ENCODE peak calls at places on chromosomes 11 and 22, in six cellular contexts. K is lung, Y is esophagus squamous epithelium, E is fibroblast of lung, B is GM23338, P is SJSA1. Q is an unnamed sample. For H3K4me1, the result is how much of the 10 kb centered on the place peaks cover.

GRCh38 chr11:13923716-13924650 is 38.5 kb upstream of the SPON1 start:
- DNase-seq in K (no peak), Y (no peak), E (no peak), B (no peak), P (no peak), Q (peak)

GRCh38 chr11:4443479-4443878 is 5.6 kb upstream of the OR52K2 start:
- DNase-seq in K (no peak), Y (no peak), E (no peak), B (no peak), P (no peak), Q (no peak)

GRCh38 chr11:130932086-130932712 is 15.9 kb upstream of the SNX19 start:
- DNase-seq in K (no peak), Y (no peak), E (no peak), B (peak), P (no peak), Q (no peak)

GRCh38 chr11:59263225-59263894 is 50.6 kb upstream of the MPEG1 start:
- DNase-seq in K (no peak), Y (no peak), E (no peak), B (peak), P (no peak), Q (peak)

GRCh38 chr11:60971520-60971919 is at the start of gene CD6:
- DNase-seq in K (no peak), Y (no peak), E (no peak), B (no peak), P (no peak), Q (no peak)

GRCh38 chr11:124867700-124868099 is 2.5 kb downstream of the ROBO3 start:
- DNase-seq in K (no peak), Y (no peak), E (peak), B (peak), P (no peak), Q (peak)

GRCh38 chr11:10484461-10485180 is 29.6 kb downstream of the AMPD3 start:
- DNase-seq in K (no peak), Y (no peak), E (no peak), B (no peak), P (no peak), Q (no peak)

GRCh38 chr22:36611241-36611976 is 82.4 kb upstream of the EIF3D start:
- DNase-seq in K (no peak), Y (no peak), E (no peak), B (no peak), P (no peak), Q (no peak)

GRCh38 chr22:39545310-39546063 is 12.9 kb upstream of the RPS19BP1 start:
- DNase-seq in K (no peak), Y (no peak), E (no peak), B (peak), P (no peak), Q (no peak)

GRCh38 chr22:17087176-17088131 is 2.7 kb downstream of the IL17RA start:
- DNase-seq in K (no peak), Y (no peak), E (peak), B (no peak), P (peak), Q (peak)

GRCh38 chr11:16898274-16898985 is 115.8 kb downstream of the PLEKHA7 start:
- DNase-seq in K (no peak), Y (no peak), E (no peak), B (no peak), P (no peak), Q (no peak)

GRCh38 chr11:16897460-16898061 is 116.7 kb downstream of the PLEKHA7 start:
- DNase-seq in K (no peak), Y (no peak), E (no peak), B (peak), P (no peak), Q (no peak)

GRCh38 chr11:16896716-16897115 is 117.5 kb downstream of the PLEKHA7 start:
- DNase-seq in K (no peak), Y (no peak), E (no peak), B (no peak), P (no peak), Q (no peak)

GRCh38 chr11:16902182-16902581 is 112.0 kb downstream of the PLEKHA7 start:
- DNase-seq in K (no peak), Y (no peak), E (peak), B (no peak), P (no peak), Q (no peak)

GRCh38 chr11:16899708-16900107 is 114.5 kb downstream of the PLEKHA7 start:
- DNase-seq in K (no peak), Y (no peak), E (no peak), B (no peak), P (no peak), Q (no peak)
- H3K4me1 ChIP-seq in K (under half), Y (half or more), E (under half), B (under half), P (under half), Q (under half)

DNA sequence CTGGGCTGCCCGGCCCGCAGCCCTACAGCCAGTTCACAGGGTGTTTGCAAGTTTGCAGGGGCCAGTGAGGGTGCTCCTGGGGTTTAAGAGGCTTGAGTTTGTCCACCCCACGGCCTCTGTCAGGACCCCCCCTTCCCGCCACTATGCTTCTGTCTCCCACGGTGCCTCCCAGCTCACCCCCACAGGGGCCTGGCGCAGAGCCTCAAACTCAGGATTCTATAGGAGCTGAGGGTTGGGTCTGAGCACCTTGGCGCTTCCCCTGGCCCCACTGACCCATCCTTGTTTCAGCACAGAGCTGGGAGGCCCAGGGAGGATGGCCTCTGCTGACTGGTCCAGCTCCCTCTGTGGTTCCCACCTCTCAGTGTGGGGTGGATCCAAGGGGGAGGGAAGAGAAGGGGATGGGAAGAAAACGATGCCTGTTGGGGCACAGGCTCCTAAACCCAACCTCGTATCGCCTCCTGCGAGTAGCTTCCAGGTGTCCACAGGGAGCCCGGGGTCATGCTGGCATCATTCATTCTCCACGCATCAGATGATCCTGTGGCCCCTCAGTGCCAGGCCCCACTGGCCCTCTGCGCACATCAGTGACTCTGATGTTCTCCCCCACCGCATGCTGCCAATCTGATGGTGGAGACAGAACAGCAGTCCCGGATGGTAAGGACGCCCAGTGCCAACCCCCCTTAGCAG is 5.0 kb downstream of the MYEOV start:
- DNase-seq in K (no peak), Y (no peak), E (peak), B (no peak), P (peak), Q (no peak)
- H3K4me1 ChIP-seq in K (under half), Y (half or more), E (half or more), B (under half), P (half or more), Q (half or more)

GRCh38 chr11:126361400-126361799 is 5.9 kb downstream of the ST3GAL4 start:
- DNase-seq in K (no peak), Y (no peak), E (no peak), B (no peak), P (no peak), Q (no peak)
- H3K4me1 ChIP-seq in K (under half), Y (half or more), E (under half), B (under half), P (under half), Q (under half)

DNA sequence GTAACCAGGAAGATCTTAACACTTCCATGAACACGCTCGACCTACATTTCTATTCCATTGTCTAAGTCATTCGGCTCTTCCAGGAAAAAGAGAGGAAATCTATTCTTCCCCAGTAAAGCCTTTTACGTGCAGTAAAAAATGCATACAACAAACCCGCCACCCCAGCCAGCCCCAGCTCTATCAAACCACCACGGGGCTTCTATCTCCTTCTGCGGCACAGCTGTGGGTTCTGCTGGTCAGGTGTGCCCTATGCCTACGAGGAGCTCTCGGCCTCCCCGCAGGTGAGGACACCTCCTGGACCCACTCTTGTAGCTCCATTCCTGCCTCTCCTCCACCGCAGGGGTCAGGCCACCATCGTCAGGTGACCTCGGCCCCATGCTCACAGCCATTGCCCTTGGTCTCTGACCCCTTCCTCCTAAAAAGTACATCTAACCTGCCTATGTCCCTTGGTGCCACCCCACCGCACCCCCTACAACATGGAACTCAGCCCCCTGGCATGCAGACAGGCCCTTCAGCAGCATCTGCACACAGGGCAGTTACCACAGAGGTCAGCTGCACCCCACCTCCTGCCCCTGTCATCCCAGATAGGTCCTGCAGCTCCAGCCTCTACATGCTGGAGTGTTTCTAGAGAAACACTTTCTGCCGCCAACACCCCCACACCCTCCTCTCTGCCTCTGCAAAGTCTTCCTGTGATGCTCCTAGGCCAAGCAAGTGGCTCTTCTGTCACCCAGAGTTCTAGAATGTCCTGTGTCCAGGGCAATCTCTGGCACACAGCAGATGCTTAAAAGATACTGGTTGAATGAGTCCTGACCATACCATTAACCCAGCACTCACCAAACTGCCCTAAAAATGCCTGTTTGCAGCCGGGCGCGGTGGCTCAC is 3.1 kb downstream of the DEAF1 start:
- DNase-seq in K (no peak), Y (no peak), E (no peak), B (no peak), P (no peak), Q (no peak)
- H3K4me1 ChIP-seq in K (under half), Y (under half), E (under half), B (under half), P (under half), Q (under half)

DNA sequence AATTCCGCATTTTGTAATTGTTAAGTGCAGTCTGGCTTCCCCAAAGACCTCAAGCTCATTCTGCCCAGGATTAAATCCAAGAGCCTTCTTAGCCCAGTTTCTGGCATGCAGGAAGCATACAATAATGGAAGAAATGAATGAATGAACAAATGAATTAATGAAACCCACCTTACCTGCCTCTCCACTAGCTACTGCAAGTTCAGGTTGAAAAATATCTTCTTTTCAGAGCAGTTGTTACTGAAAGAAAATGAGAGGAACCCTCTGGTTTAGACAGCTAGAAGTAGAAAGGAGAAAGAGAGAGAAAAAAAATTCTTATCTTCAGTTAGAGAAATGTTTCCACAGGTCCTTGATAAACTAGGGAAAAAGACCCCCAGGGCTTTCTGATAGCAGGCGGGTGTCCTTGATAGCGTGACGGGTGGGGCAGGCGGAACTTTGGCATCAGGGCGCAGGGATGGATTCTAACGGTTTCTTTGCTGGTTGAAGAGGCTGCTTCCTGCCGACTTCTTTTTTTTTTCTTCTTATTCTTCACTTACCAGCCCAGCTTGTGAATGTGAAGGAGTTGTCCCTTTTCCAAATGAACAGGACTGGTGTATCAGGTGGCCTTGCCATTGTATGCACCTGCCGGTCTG is 10.1 kb downstream of the LMO2 start:
- DNase-seq in K (no peak), Y (no peak), E (no peak), B (no peak), P (no peak), Q (no peak)
- H3K4me1 ChIP-seq in K (under half), Y (under half), E (under half), B (under half), P (under half), Q (under half)

DNA sequence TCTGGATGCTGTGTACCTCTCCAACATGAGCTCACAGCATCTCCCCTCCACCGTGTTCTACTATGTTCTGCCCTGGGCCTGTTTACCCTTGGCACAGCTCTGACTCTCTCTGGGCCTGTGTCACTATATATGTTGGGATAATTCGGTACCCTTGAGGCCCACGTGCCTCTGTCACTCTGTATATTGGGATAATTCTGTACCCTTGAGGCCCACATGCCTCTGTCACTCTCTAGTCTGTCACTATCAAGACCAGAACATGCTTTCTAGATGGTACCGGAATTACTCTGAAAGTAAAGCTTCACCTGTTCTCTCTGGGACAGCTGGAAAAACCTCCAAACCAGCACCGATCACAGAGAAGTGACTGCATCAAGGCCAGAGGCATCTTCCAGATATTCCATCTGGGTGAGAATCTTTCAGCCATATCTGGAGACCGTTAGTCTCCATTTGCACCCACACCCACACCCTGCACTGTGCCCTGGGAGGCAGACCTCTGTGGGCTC is 9.3 kb upstream of the FCHSD2 start:
- DNase-seq in K (no peak), Y (no peak), E (no peak), B (no peak), P (no peak), Q (peak)
- H3K4me1 ChIP-seq in K (under half), Y (under half), E (under half), B (under half), P (under half), Q (half or more)